ENCODE peak calls at places on chromosomes 11 and 22, in four cellular contexts. A is HepG2, Q is A549, X is K562. V is an unnamed sample.
A peak's percentile ranks its signal among the peaks of the same experiment; 100 is the strongest.

GRCh38 chr11:46335858-46336600 is 11.2 kb upstream of the DGKZ start:
- DNase-seq in A (no peak), Q (no peak), X (no peak), V (no peak)

GRCh38 chr11:14423633-14424032 is 64.7 kb upstream of the RRAS2 start:
- DNase-seq in A (peak; percentile 53), Q (no peak), X (no peak), V (no peak)

GRCh38 chr22:24422078-24422665 is 5.2 kb upstream of the ADORA2A start:
- DNase-seq in A (no peak), Q (no peak), X (no peak), V (no peak)

GRCh38 chr11:27158763-27159679 is 118.4 kb downstream of the BBOX1 start:
- DNase-seq in A (peak; percentile 69), Q (peak; percentile 84), X (peak; percentile 39), V (peak; percentile 47)

GRCh38 chr22:24230911-24231656 is 13.8 kb downstream of the GGT5 start:
- DNase-seq in A (no peak), Q (no peak), X (peak; percentile 65), V (peak; percentile 93)

GRCh38 chr11:469684-470667 is 19.9 kb downstream of the PTDSS2 start:
- DNase-seq in A (peak; percentile 83), Q (peak; percentile 58), X (no peak), V (no peak)

GRCh38 chr11:131713529-131714134 is 343.2 kb downstream of the NTM start:
- DNase-seq in A (peak; percentile 3), Q (no peak), X (no peak), V (no peak)

GRCh38 chr11:71302534-71302909 is 50.1 kb upstream of the SHANK2 start:
- DNase-seq in A (no peak), Q (no peak), X (no peak), V (no peak)

GRCh38 chr11:71251761-71252433 is 480 bp downstream of the SHANK2 start:
- DNase-seq in A (no peak), Q (peak; percentile 37), X (peak; percentile 35), V (peak; percentile 72)

GRCh38 chr11:5059527-5059926 is at the start of gene OR52E2:
- DNase-seq in A (no peak), Q (no peak), X (no peak), V (no peak)

GRCh38 chr11:12303431-12304149 is 73.8 kb upstream of the PARVA start:
- DNase-seq in A (no peak), Q (no peak), X (no peak), V (no peak)

GRCh38 chr22:37187891-37188761 is at the start of gene C1QTNF6:
- DNase-seq in A (no peak), Q (peak; percentile 54), X (no peak), V (peak; percentile 41)

GRCh38 chr22:50308597-50308935 is 1.1 kb upstream of the PLXNB2 start:
- DNase-seq in A (peak; percentile 59), Q (peak; percentile 50), X (peak; percentile 54), V (no peak)

GRCh38 chr22:46294784-46295183 is 1.9 kb upstream of the GTSE1 start:
- DNase-seq in A (no peak), Q (no peak), X (no peak), V (no peak)

GRCh38 chr11:30567644-30568043 is 18.5 kb downstream of the MPPED2 start:
- DNase-seq in A (no peak), Q (no peak), X (no peak), V (no peak)

GRCh38 chr11:46353706-46354105 is 6.4 kb downstream of the DGKZ start:
- DNase-seq in A (no peak), Q (no peak), X (no peak), V (no peak)

GRCh38 chr11:16169541-16169940 is 186.8 kb downstream of the SOX6 start:
- DNase-seq in A (no peak), Q (no peak), X (no peak), V (no peak)

GRCh38 chr11:114606003-114606801 is 10.6 kb upstream of the NXPE4 start:
- DNase-seq in A (no peak), Q (no peak), X (no peak), V (no peak)

GRCh38 chr11:46682773-46683752 is 17.4 kb downstream of the ARHGAP1 start:
- DNase-seq in A (no peak), Q (no peak), X (no peak), V (no peak)

GRCh38 chr11:68757711-68758110 is 6.4 kb upstream of the TESMIN start:
- DNase-seq in A (no peak), Q (no peak), X (no peak), V (no peak)

GRCh38 chr11:56932572-56933235 is 56.0 kb upstream of the OR5AK2 start:
- DNase-seq in A (peak; percentile 3), Q (peak; percentile 97), X (no peak), V (no peak)

GRCh38 chr11:34278175-34278574 is 79.6 kb downstream of the ABTB2 start:
- DNase-seq in A (no peak), Q (no peak), X (no peak), V (no peak)

GRCh38 chr11:117809236-117810055 is 12.4 kb upstream of the DSCAML1 start:
- DNase-seq in A (no peak), Q (peak; percentile 84), X (peak; percentile 72), V (peak; percentile 74)

GRCh38 chr22:31093956-31094622 is 13.0 kb downstream of the SMTN start:
- DNase-seq in A (no peak), Q (no peak), X (no peak), V (no peak)

GRCh38 chr11:117198613-117199012 is 557 bp upstream of the TAGLN start:
- DNase-seq in A (no peak), Q (no peak), X (no peak), V (no peak)

GRCh38 chr22:29265929-29266328 is 1.9 kb downstream of the RHBDD3 start:
- DNase-seq in A (no peak), Q (no peak), X (no peak), V (no peak)

GRCh38 chr11:121552160-121552559 is 99.4 kb upstream of the SORL1-AS1 start:
- DNase-seq in A (no peak), Q (no peak), X (no peak), V (no peak)
- TF ChIP-seq HMGXB4 in A (no peak), Q (no peak), X (no peak), V (no peak)

DNA sequence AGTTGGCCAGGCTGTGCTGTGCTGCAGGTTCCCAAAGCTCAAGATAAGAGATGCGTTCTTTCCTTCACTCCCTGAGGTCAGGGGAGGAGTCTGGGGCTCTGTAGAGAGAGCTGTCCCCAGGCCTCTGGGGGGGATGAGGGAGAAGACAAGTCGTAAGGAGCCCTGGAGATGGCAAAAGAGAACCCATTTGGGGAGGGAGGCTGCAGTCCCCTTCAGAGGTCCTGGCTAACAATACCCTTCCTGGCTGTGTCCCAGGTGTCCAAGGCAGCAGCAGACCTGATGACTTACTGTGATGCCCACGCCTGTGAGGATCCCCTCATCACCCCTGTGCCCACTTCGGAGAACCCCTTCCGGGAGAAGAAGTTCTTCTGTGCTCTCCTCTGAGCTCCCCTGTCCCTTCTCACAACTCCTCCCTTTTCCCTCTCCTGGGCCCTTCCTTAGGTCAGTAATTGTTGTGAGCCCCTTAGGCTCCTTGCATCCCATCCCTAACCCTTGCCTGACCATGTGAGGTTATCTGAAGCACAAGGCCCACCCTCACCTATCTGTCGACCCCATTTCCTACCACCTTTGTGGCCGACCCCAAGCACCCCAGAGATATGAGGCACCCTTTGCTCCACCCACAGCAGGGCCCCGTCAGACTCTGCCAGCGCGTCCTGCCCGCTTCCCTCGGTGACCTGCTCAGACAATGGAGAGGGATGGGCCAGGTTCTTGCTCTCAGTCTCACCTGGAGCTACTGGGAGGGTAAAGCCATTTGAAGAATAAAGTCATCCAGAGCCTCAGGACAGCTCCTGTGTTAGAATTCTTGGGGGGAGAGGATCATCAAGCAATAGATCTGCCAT is 1.2 kb downstream of the GNG3 start:
- DNase-seq in A (no peak), Q (no peak), X (no peak), V (peak; percentile 45)
- TF ChIP-seq HMGXB4 in A (no peak), Q (no peak), X (no peak), V (no peak)

GRCh38 chr11:2444301-2445106 is at the start of the genes KCNQ1 and TRPM5:
- DNase-seq in A (no peak), Q (peak; percentile 28), X (peak; percentile 98), V (peak; percentile 82)
- TF ChIP-seq HMGXB4 in A (no peak), Q (no peak), X (no peak), V (no peak)

GRCh38 chr11:72681226-72682153 is 7.3 kb upstream of the PDE2A start:
- DNase-seq in A (no peak), Q (no peak), X (no peak), V (no peak)

GRCh38 chr11:72684236-72684912 is 10.2 kb upstream of the PDE2A start:
- DNase-seq in A (peak; percentile 49), Q (peak; percentile 76), X (peak; percentile 80), V (peak; percentile 48)

GRCh38 chr11:72680624-72681158 is 6.5 kb upstream of the PDE2A start:
- DNase-seq in A (no peak), Q (no peak), X (no peak), V (no peak)

GRCh38 chr11:72683782-72684200 is 9.6 kb upstream of the PDE2A start:
- DNase-seq in A (peak; percentile 33), Q (peak; percentile 42), X (peak; percentile 75), V (peak; percentile 92)

DNA sequence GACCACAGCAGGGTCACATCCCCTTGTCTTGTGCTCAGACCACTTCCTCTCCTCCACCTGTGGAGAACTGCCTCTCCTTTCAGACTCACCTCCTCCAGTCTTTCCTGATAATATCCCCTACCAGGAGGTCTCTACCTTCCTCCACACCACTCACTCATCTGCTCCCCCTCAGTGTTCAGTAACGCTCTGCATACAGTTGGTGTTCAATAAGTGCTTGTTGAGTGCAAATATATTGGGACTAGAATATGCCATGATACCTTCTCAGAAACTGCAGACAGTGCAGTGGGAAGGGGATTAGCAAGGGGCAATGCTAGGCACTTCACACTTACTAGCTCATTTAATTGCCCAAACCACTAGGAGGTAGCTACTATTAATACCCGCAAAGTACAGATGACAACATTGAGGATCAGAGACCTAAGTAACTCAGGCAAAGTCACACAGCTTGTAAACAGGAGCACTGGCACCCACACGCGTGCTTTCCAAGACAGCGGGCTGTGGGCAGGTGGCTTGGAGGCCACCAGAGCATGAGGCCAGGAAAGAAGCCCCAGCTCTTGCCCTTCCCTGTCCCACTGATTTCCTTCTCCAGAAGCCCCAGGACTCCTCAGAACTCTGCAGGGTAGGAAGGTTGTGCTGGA is 8.1 kb upstream of the PDE2A start:
- DNase-seq in A (no peak), Q (no peak), X (no peak), V (no peak)
- TF ChIP-seq HMGXB4 in A (no peak), Q (no peak), X (no peak), V (no peak)

GRCh38 chr22:45227645-45228400 is 12.9 kb downstream of the KIAA0930 start:
- DNase-seq in A (no peak), Q (no peak), X (no peak), V (no peak)

GRCh38 chr22:45225732-45226560 is 14.7 kb downstream of the KIAA0930 start:
- DNase-seq in A (peak; percentile 25), Q (no peak), X (no peak), V (no peak)

GRCh38 chr22:45228401-45228754 is 12.3 kb downstream of the KIAA0930 start:
- DNase-seq in A (no peak), Q (no peak), X (no peak), V (no peak)

GRCh38 chr22:45224988-45225731 is 15.5 kb downstream of the KIAA0930 start:
- DNase-seq in A (no peak), Q (no peak), X (no peak), V (no peak)

GRCh38 chr22:45226681-45227186 is 14.0 kb downstream of the KIAA0930 start:
- DNase-seq in A (no peak), Q (no peak), X (no peak), V (no peak)
- TF ChIP-seq HMGXB4 in A (no peak), Q (no peak), X (no peak), V (no peak)